ENCODE peak calls at places on chromosomes 4 and X, in seven cellular contexts. Y is fibroblast of lung, L is MM.1S, C is mammary epithelial cell, I is neural progenitor cell, H is Karpas-422, A is HCT116. O is an unnamed sample.

GRCh38 chr4:3747582-3747906 is 18.6 kb upstream of the ADRA2C start:
- DNase-seq in Y (no peak), L (no peak), C (no peak), I (peak; percentile 67), H (no peak), A (no peak), O (no peak)

GRCh38 chr4:76342191-76342590 is 35.7 kb downstream of the STBD1 start:
- DNase-seq in Y (no peak), L (no peak), C (no peak), I (no peak), H (no peak), A (no peak), O (no peak)

GRCh38 chrX:153671589-153672530 is 1.8 kb downstream of the PNCK start:
- DNase-seq in Y (no peak), L (no peak), C (no peak), I (no peak), H (no peak), A (no peak), O (no peak)

GRCh38 chrX:13177921-13178320 is 133.5 kb upstream of the FAM9C start:
- DNase-seq in Y (no peak), L (no peak), C (no peak), I (no peak), H (no peak), A (no peak), O (no peak)

GRCh38 chrX:6226646-6227444 is 1.8 kb downstream of the NLGN4X start:
- DNase-seq in Y (no peak), L (no peak), C (no peak), I (peak; percentile 48), H (peak; percentile 67), A (no peak), O (no peak)

GRCh38 chr4:2042947-2043395 is 16.2 kb upstream of the NAT8L start:
- DNase-seq in Y (no peak), L (no peak), C (no peak), I (no peak), H (no peak), A (no peak), O (no peak)

GRCh38 chrX:40085086-40085551 is 12.6 kb downstream of the BCOR start:
- DNase-seq in Y (peak; percentile 89), L (no peak), C (no peak), I (no peak), H (no peak), A (no peak), O (peak; percentile 9)

GRCh38 chr4:569958-570667 is 6.0 kb downstream of the TMEM271 start:
- DNase-seq in Y (no peak), L (no peak), C (no peak), I (no peak), H (no peak), A (no peak), O (no peak)

GRCh38 chr4:6715704-6716017 is 313 bp upstream of the BLOC1S4 start:
- DNase-seq in Y (no peak), L (no peak), C (no peak), I (no peak), H (no peak), A (no peak), O (no peak)

GRCh38 chrX:6985537-6985936 is 162.0 kb upstream of the STS start:
- DNase-seq in Y (no peak), L (no peak), C (no peak), I (no peak), H (no peak), A (no peak), O (no peak)

GRCh38 chr4:156634612-156635011 is 337.0 kb downstream of the PDGFC start:
- DNase-seq in Y (no peak), L (no peak), C (no peak), I (no peak), H (no peak), A (no peak), O (no peak)

GRCh38 chr4:54229631-54230478 is 762 bp downstream of the PDGFRA start:
- DNase-seq in Y (peak; percentile 79), L (no peak), C (no peak), I (peak; percentile 61), H (no peak), A (no peak), O (no peak)

GRCh38 chr4:88352062-88352461 is 26.6 kb upstream of the HERC6 start:
- DNase-seq in Y (peak; percentile 30), L (no peak), C (peak; percentile 48), I (no peak), H (no peak), A (no peak), O (no peak)

GRCh38 chr4:25031077-25031606 is 396 bp upstream of the LGI2 start:
- DNase-seq in Y (peak; percentile 10), L (no peak), C (no peak), I (peak; percentile 50), H (no peak), A (no peak), O (no peak)

GRCh38 chrX:129783176-129783776 is 3.5 kb downstream of the SASH3 start:
- DNase-seq in Y (no peak), L (no peak), C (no peak), I (no peak), H (no peak), A (no peak), O (no peak)

GRCh38 chr4:23680616-23681518 is 209.0 kb downstream of the PPARGC1A start:
- DNase-seq in Y (peak; percentile 45), L (no peak), C (no peak), I (no peak), H (no peak), A (no peak), O (no peak)

GRCh38 chr4:121072080-121072835 is at the start of gene NDNF:
- DNase-seq in Y (peak; percentile 54), L (peak; percentile 78), C (no peak), I (peak; percentile 74), H (no peak), A (no peak), O (peak; percentile 12)

GRCh38 chr4:121070696-121071639 is 1.4 kb downstream of the NDNF start:
- DNase-seq in Y (peak; percentile 43), L (peak; percentile 78), C (no peak), I (peak; percentile 79), H (no peak), A (no peak), O (peak; percentile 13)

GRCh38 chr4:121071640-121072037 is 696 bp downstream of the NDNF start:
- DNase-seq in Y (no peak), L (no peak), C (no peak), I (peak; percentile 13), H (no peak), A (no peak), O (no peak)

GRCh38 chr4:121070274-121070673 is 2.1 kb downstream of the NDNF start:
- DNase-seq in Y (no peak), L (no peak), C (no peak), I (peak; percentile 70), H (no peak), A (no peak), O (no peak)

DNA sequence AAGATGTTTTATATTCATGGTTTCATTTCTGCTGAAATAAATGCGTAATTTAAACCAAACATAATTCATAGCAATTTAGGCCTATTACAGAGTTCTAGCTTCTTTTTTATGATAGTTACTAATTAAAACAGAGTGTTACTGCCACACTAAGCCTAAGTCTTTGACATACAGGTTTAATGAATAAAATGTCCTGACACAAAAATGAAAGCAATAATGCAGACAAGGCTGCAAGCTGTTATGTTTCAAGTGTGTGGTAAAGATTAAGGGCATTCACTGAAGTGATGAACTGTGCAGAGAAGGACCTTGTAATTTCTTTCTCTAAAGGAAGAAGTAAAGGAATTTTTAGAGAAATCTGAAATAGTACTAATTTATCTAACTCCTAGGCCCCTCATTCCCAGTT is 2.9 kb downstream of the NDNF start:
- DNase-seq in Y (no peak), L (peak; percentile 66), C (no peak), I (no peak), H (no peak), A (no peak), O (no peak)
- H3K4me3 ChIP-seq in Y (peak overlapping the region; percentile 74), L (peak overlapping the region; percentile 94), C (no peak overlapping the region), I (peak overlapping the region; percentile 59), H (no peak overlapping the region), A (no peak overlapping the region), O (no peak overlapping the region)

GRCh38 chr4:183180096-183180495 is 81.0 kb downstream of the WWC2 start:
- DNase-seq in Y (no peak), L (no peak), C (no peak), I (no peak), H (no peak), A (no peak), O (no peak)

GRCh38 chr4:183182873-183183725 is 84.0 kb downstream of the WWC2 start:
- DNase-seq in Y (peak; percentile 75), L (peak; percentile 62), C (peak; percentile 83), I (peak; percentile 84), H (no peak), A (peak; percentile 70), O (peak; percentile 93)

GRCh38 chr4:183180621-183181020 is 81.6 kb downstream of the WWC2 start:
- DNase-seq in Y (no peak), L (no peak), C (no peak), I (no peak), H (no peak), A (no peak), O (no peak)

GRCh38 chr4:183178201-183178600 is 79.1 kb downstream of the WWC2 start:
- DNase-seq in Y (no peak), L (no peak), C (no peak), I (no peak), H (no peak), A (no peak), O (no peak)

GRCh38 chr4:183181081-183181480 is 82.0 kb downstream of the WWC2 start:
- DNase-seq in Y (no peak), L (no peak), C (no peak), I (no peak), H (no peak), A (no peak), O (no peak)
- H3K79me2 ChIP-seq in Y (peaks cover 23% of the 10 kb centered on the region), L (no peaks in the 10 kb centered on the region), C (peaks cover 63% of the 10 kb centered on the region), I (peaks cover 93% of the 10 kb centered on the region), H (no peaks in the 10 kb centered on the region), A (peaks cover 71% of the 10 kb centered on the region), O (peaks cover 40% of the 10 kb centered on the region)

DNA sequence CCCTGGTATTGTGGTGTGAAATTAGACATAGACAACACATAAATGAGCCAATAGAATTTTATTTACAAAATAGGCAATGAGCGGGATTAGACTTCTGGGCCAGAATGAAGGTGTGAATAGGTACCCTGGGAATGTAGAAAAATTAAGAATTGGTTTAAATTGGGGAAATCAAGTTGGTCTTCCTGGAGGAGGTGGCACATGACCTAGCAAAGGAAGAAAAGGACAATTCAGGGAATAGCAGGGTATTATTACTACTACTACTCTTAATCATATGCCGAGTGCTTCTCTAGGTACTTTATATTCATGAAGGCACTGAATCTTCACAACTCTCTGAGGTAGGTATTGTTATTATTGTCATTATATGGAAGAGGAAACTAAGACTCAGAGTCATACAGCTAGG is 202.1 kb downstream of the LHFPL1 start:
- DNase-seq in Y (no peak), L (no peak), C (no peak), I (no peak), H (no peak), A (no peak), O (no peak)
- H3K4me2 ChIP-seq in Y (no peak overlapping the region), L (no peak overlapping the region), C (no peak overlapping the region), I (no peak overlapping the region), H (no peak overlapping the region), A (no peak overlapping the region), O (no peak overlapping the region)

DNA sequence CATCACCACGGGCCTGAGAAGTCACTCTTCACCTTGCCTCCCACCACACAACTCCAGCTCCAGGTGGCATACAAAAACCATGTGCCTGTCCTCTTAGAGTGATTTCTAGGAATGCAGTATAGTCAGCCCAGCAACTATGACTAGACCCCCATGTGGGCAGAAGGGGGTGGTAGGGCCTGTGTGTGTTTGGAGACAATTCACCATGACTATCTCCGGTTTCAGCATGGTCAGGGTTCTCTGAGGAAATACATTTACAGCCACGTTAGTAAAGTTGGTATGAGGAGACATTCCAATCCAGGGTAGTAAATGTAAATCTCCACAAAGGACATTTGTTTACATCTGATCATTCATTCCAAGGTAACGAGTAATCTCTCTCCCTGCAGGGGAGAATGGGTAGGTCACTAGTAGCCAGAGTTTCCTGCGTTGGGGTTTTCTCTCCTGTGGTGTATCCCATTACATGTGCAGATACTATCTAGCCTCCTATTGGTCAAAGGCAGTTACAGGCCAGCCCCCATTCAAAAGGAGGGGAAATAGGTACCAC is 4.2 kb upstream of the MTMR1 start:
- DNase-seq in Y (peak; percentile 78), L (no peak), C (peak; percentile 90), I (no peak), H (no peak), A (peak; percentile 28), O (peak; percentile 39)
- H3K4me3 ChIP-seq in Y (no peak overlapping the region), L (no peak overlapping the region), C (no peak overlapping the region), I (no peak overlapping the region), H (no peak overlapping the region), A (no peak overlapping the region), O (no peak overlapping the region)